ENCODE peak calls at places on chromosome 2, in eight cellular contexts. S is endothelial cell of umbilical vein; G is CD8-positive, alpha-beta T cell; U is K562; Q is effector memory CD4-positive, alpha-beta T cell; K is psoas muscle; M is OCI-LY7; J is esophagus squamous epithelium. X is an unnamed sample. For H3K4me1, the result is how much of the 10 kb centered on the place peaks cover.

GRCh38 chr2:166180951-166181812 is 53.4 kb upstream of the SCN1A start:
- DNase-seq in J (no peak), K (no peak), G (no peak), U (peak), M (peak), Q (no peak), S (peak), X (peak)

GRCh38 chr2:229610871-229611270 is 103.5 kb downstream of the DNER start:
- DNase-seq in K (no peak), M (no peak), S (no peak), U (no peak), J (no peak), Q (no peak), G (no peak), X (no peak)

GRCh38 chr2:230335864-230336506 is 9.0 kb downstream of the SP140L start:
- DNase-seq in Q (no peak), U (no peak), J (no peak), M (no peak), S (no peak), G (no peak), K (no peak), X (no peak)

GRCh38 chr2:102761763-102762162 is at the start of gene TMEM182:
- DNase-seq in U (no peak), G (no peak), J (no peak), M (no peak), S (no peak), K (peak), Q (no peak), X (no peak)

GRCh38 chr2:223222397-223222796 is 170.4 kb downstream of the KCNE4 start:
- DNase-seq in J (no peak), U (no peak), Q (no peak), G (no peak), S (peak), M (no peak), K (no peak), X (no peak)

GRCh38 chr2:206955253-206955652 is 15.9 kb downstream of the CPO start:
- DNase-seq in U (no peak), M (no peak), G (no peak), S (no peak), Q (no peak), K (no peak), J (no peak), X (no peak)

GRCh38 chr2:68253211-68254068 is 1.1 kb upstream of the PPP3R1 start:
- DNase-seq in M (peak), G (no peak), U (no peak), J (no peak), S (peak), Q (no peak), K (no peak), X (peak)

GRCh38 chr2:232418056-232418455 is 11.4 kb downstream of the ALPG start:
- DNase-seq in Q (no peak), G (no peak), J (no peak), U (no peak), M (no peak), K (no peak), S (no peak), X (no peak)

GRCh38 chr2:49298230-49298629 is 143.9 kb upstream of the FSHR start:
- DNase-seq in Q (no peak), M (no peak), S (no peak), K (no peak), J (no peak), G (no peak), U (no peak), X (no peak)

GRCh38 chr2:151306621-151307020 is 17.2 kb upstream of the NMI start:
- DNase-seq in M (no peak), S (peak), G (no peak), J (no peak), U (no peak), Q (no peak), K (no peak), X (no peak)

GRCh38 chr2:239259173-239259572 is 141.6 kb downstream of the HDAC4 start:
- DNase-seq in J (no peak), K (no peak), U (no peak), G (no peak), S (no peak), M (peak), Q (no peak), X (no peak)

GRCh38 chr2:145350011-145350410 is 830.1 kb upstream of the ZEB2 start:
- DNase-seq in S (no peak), J (no peak), U (no peak), G (no peak), Q (no peak), K (no peak), M (no peak), X (no peak)

GRCh38 chr2:127313359-127313758 is 19.4 kb upstream of the ERCC3 start:
- DNase-seq in M (peak), S (no peak), Q (no peak), J (no peak), K (no peak), G (no peak), U (no peak), X (no peak)
- H3K27ac ChIP-seq in M (peak), S (no peak), Q (no peak), J (no peak), K (no peak), G (no peak), U (no peak), X (no peak)

DNA sequence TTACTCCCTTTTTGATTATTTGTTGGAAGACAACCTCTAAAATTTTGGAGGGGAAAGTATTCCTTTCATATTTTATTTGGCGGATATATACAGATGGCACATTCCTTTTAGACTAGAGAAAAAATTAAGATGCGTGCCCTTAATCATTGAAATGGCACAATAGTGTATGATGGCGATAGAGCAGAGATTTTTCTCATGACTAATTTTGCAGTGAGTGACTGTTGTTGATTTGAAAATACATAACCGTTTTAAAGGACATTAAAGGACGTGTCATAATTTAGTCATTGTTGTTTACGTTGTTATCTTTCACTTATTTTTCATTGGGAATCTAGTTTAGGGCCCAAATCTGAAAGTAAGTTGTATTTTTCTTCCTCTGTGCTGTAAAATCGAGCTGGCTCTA is 61.7 kb downstream of the CERS6 start:
- DNase-seq in J (no peak), U (no peak), S (no peak), M (no peak), K (no peak), Q (no peak), G (no peak), X (no peak)
- H3K4me1 ChIP-seq in J (under half), U (under half), S (under half), M (under half), K (under half), Q (under half), G (under half), X (under half)

DNA sequence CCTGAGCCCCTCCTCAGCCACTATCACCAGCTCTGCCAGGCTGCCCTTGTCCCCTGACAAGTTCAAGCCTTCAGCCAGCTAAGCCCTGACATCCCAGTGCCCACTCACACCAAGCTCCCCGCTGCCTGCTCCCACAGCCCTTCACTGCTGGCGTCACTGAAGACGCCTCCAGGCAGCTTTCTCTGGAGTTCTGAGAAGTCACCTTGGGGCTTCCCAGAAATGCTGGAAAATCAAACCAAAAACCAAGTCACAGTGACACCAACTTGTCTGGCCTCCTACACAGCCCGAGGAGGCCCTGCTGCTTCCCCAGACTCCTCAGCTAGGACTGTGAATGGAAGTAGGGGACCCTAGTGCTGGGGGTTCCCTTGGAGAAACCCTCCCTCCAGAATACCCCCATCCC is 2.2 kb upstream of the TNS1 start:
- DNase-seq in Q (no peak), M (no peak), J (no peak), G (no peak), S (no peak), U (no peak), K (no peak), X (no peak)
- H3K27ac ChIP-seq in Q (no peak), M (no peak), J (peak), G (no peak), S (no peak), U (no peak), K (peak), X (peak)

GRCh38 chr2:100784681-100785080 is 35.3 kb upstream of the NPAS2 start:
- DNase-seq in M (no peak), G (no peak), S (no peak), U (no peak), Q (no peak), K (no peak), J (no peak), X (no peak)
- H3K4me1 ChIP-seq in M (under half), G (under half), S (under half), U (under half), Q (under half), K (under half), J (under half), X (under half)

GRCh38 chr2:216194013-216194412 is 84.9 kb downstream of the XRCC5 start:
- DNase-seq in U (no peak), G (no peak), M (no peak), Q (no peak), K (no peak), S (no peak), J (no peak), X (no peak)

GRCh38 chr2:216189410-216189809 is 80.3 kb downstream of the XRCC5 start:
- DNase-seq in Q (no peak), S (no peak), J (no peak), U (no peak), K (no peak), M (no peak), G (no peak), X (no peak)

GRCh38 chr2:216192931-216193330 is 83.8 kb downstream of the XRCC5 start:
- DNase-seq in K (no peak), U (no peak), S (no peak), J (no peak), Q (no peak), M (no peak), G (no peak), X (no peak)

GRCh38 chr2:216194561-216194960 is 85.4 kb downstream of the XRCC5 start:
- DNase-seq in S (no peak), U (no peak), K (no peak), G (no peak), Q (no peak), M (no peak), J (no peak), X (no peak)

DNA sequence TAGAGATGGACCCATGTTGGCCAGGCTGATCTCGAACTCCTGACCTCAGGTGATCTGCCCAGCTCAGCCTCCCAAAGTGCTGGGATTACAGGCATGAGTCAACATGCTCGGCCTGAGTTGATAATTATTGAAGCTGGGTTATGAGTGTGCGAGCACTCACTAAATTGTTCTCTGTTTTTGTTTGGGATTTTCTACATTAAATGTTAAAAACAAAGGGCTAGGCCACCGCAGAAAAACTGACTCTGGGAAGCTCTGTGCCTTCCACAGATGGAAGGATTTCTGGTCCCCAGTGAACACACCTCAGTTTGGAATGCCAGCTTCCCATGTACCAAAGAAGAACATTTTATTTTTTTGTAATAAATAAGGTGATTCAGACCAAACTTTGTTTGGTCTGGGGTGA is 83.0 kb downstream of the XRCC5 start:
- DNase-seq in S (no peak), M (no peak), G (no peak), K (no peak), U (no peak), J (no peak), Q (no peak), X (no peak)
- H3K27ac ChIP-seq in S (no peak), M (no peak), G (no peak), K (no peak), U (peak), J (no peak), Q (no peak), X (no peak)

DNA sequence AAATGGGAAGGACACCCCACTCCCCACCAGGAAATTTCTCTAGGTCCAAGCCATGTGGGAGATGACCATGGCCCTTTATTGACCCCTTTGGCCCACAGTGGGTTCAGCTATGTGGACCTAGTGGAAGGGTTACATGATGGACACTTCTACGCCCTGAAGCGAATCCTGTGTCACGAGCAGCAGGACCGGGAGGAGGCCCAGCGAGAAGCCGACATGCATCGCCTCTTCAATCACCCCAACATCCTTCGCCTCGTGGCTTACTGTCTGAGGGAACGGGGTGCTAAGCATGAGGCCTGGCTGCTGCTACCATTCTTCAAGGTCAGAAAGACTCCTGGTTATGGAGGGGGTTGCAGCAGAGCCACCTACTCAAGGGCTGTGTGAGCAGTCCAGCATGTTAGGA is 1.3 kb downstream of the STK16 start:
- DNase-seq in G (no peak), Q (no peak), J (no peak), M (no peak), S (no peak), K (no peak), U (no peak), X (no peak)
- H3K4me1 ChIP-seq in G (half or more), Q (half or more), J (half or more), M (half or more), S (under half), K (half or more), U (under half), X (under half)

X was measured in ovary.